ENCODE peak calls at places on chromosomes 1 and 21, in five cellular contexts. H is cardiac muscle cell; R is CD8-positive, alpha-beta T cell; T is esophagus muscularis mucosa; U is neural progenitor cell. G is an unnamed sample.

GRCh38 chr21:14215971-14216621 is at the start of gene RBM11:
- DNase-seq in R (peak), U (peak), H (peak), T (no peak), G (peak)

GRCh38 chr21:44466996-44467858 is 11.9 kb downstream of the LRRC3 start:
- DNase-seq in H (no peak), U (no peak), R (no peak), T (no peak), G (no peak)

GRCh38 chr1:113088972-113089371 is 16.0 kb downstream of the LRIG2 start:
- DNase-seq in U (no peak), R (no peak), H (peak), T (no peak), G (no peak)

GRCh38 chr1:10074855-10075418 is 42.2 kb downstream of the UBE4B start:
- DNase-seq in H (peak), T (no peak), U (no peak), R (no peak), G (no peak)

GRCh38 chr1:147892731-147893214 is 9.8 kb upstream of the GJA8 start:
- DNase-seq in T (peak), R (peak), H (peak), U (peak), G (no peak)

GRCh38 chr1:244918422-244919319 is 54.3 kb upstream of the HNRNPU start:
- DNase-seq in R (peak), T (no peak), U (peak), H (peak), G (peak)

GRCh38 chr1:212596798-212597197 is 11.8 kb upstream of the ATF3 start:
- DNase-seq in R (no peak), H (no peak), T (peak), U (no peak), G (no peak)

GRCh38 chr1:84171471-84171870 is 27.4 kb downstream of the PRKACB start:
- DNase-seq in T (no peak), R (no peak), U (no peak), H (no peak), G (no peak)

GRCh38 chr1:93907718-93908117 is 1.5 kb downstream of the GCLM start:
- DNase-seq in U (peak), T (no peak), R (no peak), H (peak), G (peak)

GRCh38 chr1:78469561-78469960 is 21.2 kb upstream of the PTGFR start:
- DNase-seq in T (no peak), U (no peak), H (no peak), R (no peak), G (no peak)

GRCh38 chr1:24195874-24196273 is 8.8 kb upstream of the IFNLR1 start:
- DNase-seq in U (no peak), T (no peak), R (no peak), H (no peak), G (no peak)

GRCh38 chr21:37338671-37339526 is 27.7 kb upstream of the DYRK1A start:
- DNase-seq in U (no peak), R (no peak), T (no peak), H (peak), G (no peak)

GRCh38 chr21:43864313-43864805 is 664 bp upstream of the AGPAT3 start:
- DNase-seq in R (peak), H (peak), U (peak), T (no peak), G (peak)

GRCh38 chr21:38597436-38597835 is 99.2 kb upstream of the ERG start:
- DNase-seq in U (no peak), T (no peak), R (no peak), H (no peak), G (no peak)

GRCh38 chr1:89603651-89604413 is 29.1 kb upstream of the LRRC8C start:
- DNase-seq in T (no peak), H (peak), R (no peak), U (no peak), G (no peak)

GRCh38 chr1:74584185-74584584 is 71.8 kb upstream of the LRRC53 start:
- DNase-seq in U (no peak), T (no peak), R (no peak), H (peak), G (no peak)

GRCh38 chr1:8681911-8682310 is 135.5 kb downstream of the RERE start:
- DNase-seq in T (no peak), R (no peak), U (no peak), H (no peak), G (no peak)

GRCh38 chr1:55051621-55052020 is 12.3 kb downstream of the PCSK9 start:
- DNase-seq in T (no peak), H (no peak), R (no peak), U (no peak), G (no peak)

GRCh38 chr1:41241748-41242644 is at the start of gene SCMH1:
- DNase-seq in R (peak), T (no peak), U (peak), H (peak), G (no peak)

GRCh38 chr1:217078010-217078704 is 354.9 kb upstream of the ESRRG start:
- DNase-seq in R (no peak), T (no peak), H (peak), U (peak), G (no peak)

GRCh38 chr21:39712976-39713375 is 32.0 kb upstream of the IGSF5 start:
- DNase-seq in H (no peak), U (peak), R (no peak), T (no peak), G (no peak)

GRCh38 chr1:59779949-59780348 is 34.8 kb upstream of the HOOK1 start:
- DNase-seq in T (no peak), R (no peak), U (peak), H (no peak), G (no peak)

GRCh38 chr1:8625981-8626898 is 191.2 kb downstream of the RERE start:
- DNase-seq in T (no peak), U (no peak), H (peak), R (no peak), G (no peak)

GRCh38 chr1:234000557-234001081 is 96.1 kb downstream of the SLC35F3 start:
- DNase-seq in T (no peak), H (no peak), R (no peak), U (peak), G (no peak)

GRCh38 chr21:17371470-17371869 is 141.4 kb upstream of the CXADR start:
- DNase-seq in U (no peak), T (no peak), H (peak), R (no peak), G (no peak)

GRCh38 chr21:19781881-19782652 is 1216.1 kb upstream of the NCAM2 start:
- DNase-seq in T (no peak), U (no peak), R (no peak), H (no peak), G (no peak)

GRCh38 chr21:37530901-37531351 is 164.4 kb downstream of the DYRK1A start:
- DNase-seq in U (peak), T (peak), H (no peak), R (no peak), G (no peak)

GRCh38 chr21:43877936-43878575 is 13.0 kb downstream of the AGPAT3 start:
- DNase-seq in R (no peak), T (no peak), H (no peak), U (no peak), G (no peak)

GRCh38 chr1:228517655-228518054 is 30.5 kb downstream of the RNF187 start:
- DNase-seq in T (no peak), H (no peak), R (no peak), U (no peak), G (no peak)

GRCh38 chr1:38166461-38166860 is 119.9 kb upstream of the POU3F1 start:
- DNase-seq in R (no peak), U (no peak), H (no peak), T (no peak), G (no peak)

GRCh38 chr1:184502154-184502553 is 115.3 kb downstream of the C1orf21 start:
- DNase-seq in H (no peak), U (no peak), R (no peak), T (no peak), G (no peak)

GRCh38 chr1:153649867-153650235 is 8.7 kb upstream of the SNAPIN start:
- DNase-seq in T (no peak), H (no peak), U (no peak), R (no peak), G (peak)

GRCh38 chr1:237814319-237814924 is 76.3 kb downstream of the ZP4 start:
- DNase-seq in T (no peak), H (peak), R (no peak), U (peak), G (no peak)

GRCh38 chr1:57910782-57911181 is 486.9 kb upstream of the DAB1 start:
- DNase-seq in H (no peak), T (no peak), R (no peak), U (no peak), G (no peak)

GRCh38 chr1:164662462-164662861 is 103.5 kb downstream of the PBX1 start:
- DNase-seq in T (no peak), H (no peak), U (peak), R (no peak), G (no peak)
- TF ChIP-seq CTCF in T (no peak), H (no peak), U (peak), R (no peak), G (peak)

GRCh38 chr1:226662704-226663326 is 76.3 kb downstream of the ITPKB start:
- DNase-seq in T (peak), R (peak), H (peak), U (no peak), G (peak)

GRCh38 chr1:226660410-226661182 is 78.5 kb downstream of the ITPKB start:
- DNase-seq in R (no peak), T (no peak), U (no peak), H (peak), G (no peak)

GRCh38 chr1:226663327-226663704 is 75.8 kb downstream of the ITPKB start:
- DNase-seq in U (no peak), H (no peak), T (no peak), R (no peak), G (no peak)

GRCh38 chr1:226661271-226661670 is 77.8 kb downstream of the ITPKB start:
- DNase-seq in U (no peak), H (no peak), T (no peak), R (no peak), G (no peak)

GRCh38 chr1:226661965-226662364 is 77.1 kb downstream of the ITPKB start:
- DNase-seq in T (no peak), R (no peak), U (no peak), H (no peak), G (no peak)
- H3K27ac ChIP-seq in T (no peak), R (peak), U (no peak), H (peak), G (no peak)

DNA sequence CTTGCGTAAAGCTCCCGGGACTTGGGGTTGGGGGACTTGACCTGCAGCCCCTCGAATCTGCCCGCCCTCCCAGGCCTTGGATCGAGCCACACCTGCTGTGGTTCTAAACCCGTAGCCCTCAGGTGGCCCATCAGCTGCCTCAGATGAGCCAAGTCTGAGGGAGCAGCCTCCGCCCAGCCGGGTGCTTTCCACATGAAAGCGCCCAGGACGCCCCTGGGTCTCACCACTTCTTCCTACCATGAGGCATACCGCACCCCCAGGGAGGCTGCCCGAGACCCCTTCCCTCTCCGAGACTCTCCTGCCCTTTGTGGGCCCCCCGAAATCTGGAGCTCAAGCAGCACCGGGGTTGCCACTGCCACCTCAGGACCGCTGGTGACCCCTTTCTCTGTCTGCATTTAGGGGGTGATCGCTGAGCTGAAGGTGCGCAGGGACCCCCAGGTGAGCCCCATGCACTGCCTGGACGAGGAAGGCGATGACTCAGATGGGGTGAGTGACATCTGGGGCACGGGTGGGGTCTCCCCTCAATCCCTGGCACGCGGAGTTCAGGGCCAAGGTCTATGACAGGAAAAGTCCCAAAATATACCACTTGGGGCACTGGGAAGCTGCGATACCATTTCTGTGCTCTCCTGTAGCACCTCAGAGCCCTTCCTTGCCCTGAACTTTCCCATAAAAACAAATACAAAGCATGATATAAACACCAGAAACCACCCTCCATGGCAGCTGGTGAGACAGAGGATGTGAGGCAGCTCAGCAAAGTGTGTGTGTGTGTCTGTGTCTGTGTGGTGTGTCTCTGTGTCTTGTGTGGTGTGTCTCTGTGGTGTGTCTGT is 68.5 kb downstream of the SLC19A1 start:
- DNase-seq in U (no peak), R (no peak), T (no peak), H (no peak), G (no peak)
- TF ChIP-seq CTCF in U (no peak), R (no peak), T (no peak), H (no peak), G (no peak)

GRCh38 chr1:66342707-66343106 is 191.2 kb upstream of the SGIP1 start:
- DNase-seq in H (no peak), R (no peak), U (no peak), T (no peak), G (no peak)
- H3K27ac ChIP-seq in H (no peak), R (no peak), U (no peak), T (no peak), G (no peak)

GRCh38 chr1:7491089-7491817 is 279.8 kb upstream of the VAMP3 start:
- DNase-seq in H (peak), R (no peak), T (no peak), U (no peak), G (no peak)

GRCh38 chr1:7488475-7488842 is 282.6 kb upstream of the VAMP3 start:
- DNase-seq in U (no peak), H (no peak), R (no peak), T (no peak), G (no peak)

GRCh38 chr1:7491818-7492173 is 279.3 kb upstream of the VAMP3 start:
- DNase-seq in T (no peak), H (no peak), U (no peak), R (no peak), G (no peak)

GRCh38 chr1:7489586-7489985 is 281.5 kb upstream of the VAMP3 start:
- DNase-seq in U (no peak), H (no peak), T (no peak), R (no peak), G (no peak)

DNA sequence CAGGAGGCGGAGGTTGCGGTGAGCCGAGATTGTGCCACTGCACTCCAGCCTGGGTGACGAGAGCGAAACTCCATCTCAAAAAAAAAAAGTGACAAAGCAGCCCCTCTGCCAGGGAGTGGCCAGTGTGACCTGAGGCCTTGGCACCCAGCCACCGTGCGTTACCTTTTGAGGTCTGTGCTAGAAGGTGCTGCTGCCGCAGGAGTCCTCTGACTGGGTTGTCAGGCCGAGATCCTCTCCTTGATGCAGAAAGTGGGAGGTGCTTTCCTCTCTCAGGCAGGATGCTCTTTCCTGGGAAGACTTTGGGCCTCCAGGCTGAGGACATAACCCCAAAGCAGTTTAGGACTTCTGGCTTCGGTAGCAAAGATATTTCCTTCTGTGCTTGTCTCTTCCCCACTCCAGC is 280.5 kb upstream of the VAMP3 start:
- DNase-seq in R (no peak), H (no peak), U (no peak), T (no peak), G (no peak)
- TF ChIP-seq CTCF in R (no peak), H (no peak), U (no peak), T (no peak), G (no peak)

GRCh38 chr1:201017828-201018163 is 5.7 kb downstream of the KIF21B start:
- DNase-seq in R (no peak), T (no peak), U (no peak), H (no peak), G (no peak)

GRCh38 chr1:201020647-201021332 is 2.7 kb downstream of the KIF21B start:
- DNase-seq in R (peak), T (no peak), H (peak), U (peak), G (no peak)

GRCh38 chr1:201021333-201022177 is 2.0 kb downstream of the KIF21B start:
- DNase-seq in R (peak), H (no peak), T (no peak), U (peak), G (no peak)

GRCh38 chr1:201020040-201020591 is 3.4 kb downstream of the KIF21B start:
- DNase-seq in T (no peak), H (no peak), U (peak), R (no peak), G (no peak)

GRCh38 chr1:201019321-201019977 is 4.1 kb downstream of the KIF21B start:
- DNase-seq in H (peak), R (peak), T (no peak), U (no peak), G (no peak)
- H3K27ac ChIP-seq in H (no peak), R (peak), T (no peak), U (no peak), G (no peak)

GRCh38 chr1:220526294-220526693 is 1.6 kb upstream of the MARK1 start:
- DNase-seq in R (no peak), H (peak), T (no peak), U (peak), G (no peak)
- TF ChIP-seq CTCF in R (no peak), H (peak), T (no peak), U (peak), G (no peak)

G was measured in dorsolateral prefrontal cortex.